ENCODE peak calls at places on chromosomes 11 and 22, in seven cellular contexts. One of them, this sample, is unnamed. For H3K36me3, the result is how much of the 10 kb centered on the place peaks cover.

GRCh38 chr11:115422013-115422697 is 82.1 kb downstream of the CADM1 start:
- DNase-seq in osteoblast: no peak
- DNase-seq in iPS DF 6.9: no peak
- DNase-seq in stomach: no peak
- DNase-seq in PC-3: no peak
- DNase-seq in pancreas: no peak
- DNase-seq in CD8-positive, alpha-beta memory T cell: no peak
- DNase-seq in this sample: no peak

GRCh38 chr11:5204787-5205186 is 4.3 kb upstream of the OR51V1 start:
- DNase-seq in CD8-positive, alpha-beta memory T cell: no peak
- DNase-seq in stomach: no peak
- DNase-seq in osteoblast: peak
- DNase-seq in iPS DF 6.9: peak
- DNase-seq in pancreas: no peak
- DNase-seq in PC-3: peak
- DNase-seq in this sample: no peak

GRCh38 chr11:87820026-87820425 is 355.2 kb downstream of the RAB38 start:
- DNase-seq in iPS DF 6.9: no peak
- DNase-seq in PC-3: peak
- DNase-seq in CD8-positive, alpha-beta memory T cell: no peak
- DNase-seq in osteoblast: peak
- DNase-seq in pancreas: no peak
- DNase-seq in stomach: no peak
- DNase-seq in this sample: no peak

GRCh38 chr22:29129644-29130201 is 56.9 kb downstream of the KREMEN1 start:
- DNase-seq in iPS DF 6.9: no peak
- DNase-seq in osteoblast: no peak
- DNase-seq in CD8-positive, alpha-beta memory T cell: no peak
- DNase-seq in stomach: no peak
- DNase-seq in PC-3: no peak
- DNase-seq in pancreas: no peak
- DNase-seq in this sample: peak

GRCh38 chr11:2998073-2998850 is 6.1 kb upstream of the NAP1L4 start:
- DNase-seq in pancreas: no peak
- DNase-seq in CD8-positive, alpha-beta memory T cell: no peak
- DNase-seq in iPS DF 6.9: no peak
- DNase-seq in osteoblast: no peak
- DNase-seq in stomach: peak
- DNase-seq in PC-3: no peak
- DNase-seq in this sample: no peak

GRCh38 chr11:60657880-60658279 is 41.5 kb upstream of the MS4A8 start:
- DNase-seq in pancreas: peak
- DNase-seq in CD8-positive, alpha-beta memory T cell: no peak
- DNase-seq in stomach: peak
- DNase-seq in osteoblast: no peak
- DNase-seq in iPS DF 6.9: no peak
- DNase-seq in PC-3: no peak
- DNase-seq in this sample: no peak

GRCh38 chr11:2526808-2527381 is 82.1 kb downstream of the KCNQ1 start:
- DNase-seq in iPS DF 6.9: no peak
- DNase-seq in pancreas: peak
- DNase-seq in CD8-positive, alpha-beta memory T cell: no peak
- DNase-seq in osteoblast: peak
- DNase-seq in stomach: peak
- DNase-seq in PC-3: no peak
- DNase-seq in this sample: peak

GRCh38 chr11:3958301-3958700 is 102.8 kb downstream of the STIM1 start:
- DNase-seq in CD8-positive, alpha-beta memory T cell: no peak
- DNase-seq in pancreas: no peak
- DNase-seq in osteoblast: peak
- DNase-seq in PC-3: no peak
- DNase-seq in iPS DF 6.9: no peak
- DNase-seq in stomach: no peak
- DNase-seq in this sample: no peak

GRCh38 chr11:44797886-44798683 is 71.3 kb downstream of the TSPAN18 start:
- DNase-seq in osteoblast: no peak
- DNase-seq in pancreas: no peak
- DNase-seq in PC-3: no peak
- DNase-seq in CD8-positive, alpha-beta memory T cell: no peak
- DNase-seq in stomach: no peak
- DNase-seq in iPS DF 6.9: peak
- DNase-seq in this sample: no peak

GRCh38 chr11:122440783-122441701 is 214.5 kb upstream of the UBASH3B start:
- DNase-seq in PC-3: no peak
- DNase-seq in CD8-positive, alpha-beta memory T cell: no peak
- DNase-seq in pancreas: peak
- DNase-seq in osteoblast: no peak
- DNase-seq in iPS DF 6.9: peak
- DNase-seq in stomach: no peak
- DNase-seq in this sample: peak

GRCh38 chr11:126716456-126717083 is 284.0 kb downstream of the KIRREL3 start:
- DNase-seq in osteoblast: no peak
- DNase-seq in CD8-positive, alpha-beta memory T cell: no peak
- DNase-seq in iPS DF 6.9: peak
- DNase-seq in stomach: peak
- DNase-seq in pancreas: no peak
- DNase-seq in PC-3: peak
- DNase-seq in this sample: no peak

GRCh38 chr11:126607776-126608625 is 252.5 kb downstream of the ST3GAL4 start:
- DNase-seq in iPS DF 6.9: no peak
- DNase-seq in CD8-positive, alpha-beta memory T cell: no peak
- DNase-seq in PC-3: no peak
- DNase-seq in stomach: no peak
- DNase-seq in osteoblast: no peak
- DNase-seq in pancreas: no peak
- DNase-seq in this sample: no peak

GRCh38 chr11:126414615-126415014 is 59.1 kb downstream of the ST3GAL4 start:
- DNase-seq in stomach: no peak
- DNase-seq in PC-3: peak
- DNase-seq in CD8-positive, alpha-beta memory T cell: no peak
- DNase-seq in pancreas: no peak
- DNase-seq in iPS DF 6.9: no peak
- DNase-seq in osteoblast: peak
- DNase-seq in this sample: no peak

GRCh38 chr22:19038728-19039447 is 83.3 kb downstream of the DGCR2 start:
- DNase-seq in osteoblast: peak
- DNase-seq in stomach: no peak
- DNase-seq in pancreas: peak
- DNase-seq in iPS DF 6.9: no peak
- DNase-seq in CD8-positive, alpha-beta memory T cell: no peak
- DNase-seq in PC-3: no peak
- DNase-seq in this sample: peak
- H3K36me3 ChIP-seq in osteoblast: under half
- H3K36me3 ChIP-seq in stomach: half or more
- H3K36me3 ChIP-seq in pancreas: half or more
- H3K36me3 ChIP-seq in iPS DF 6.9: under half
- H3K36me3 ChIP-seq in CD8-positive, alpha-beta memory T cell: under half
- H3K36me3 ChIP-seq in PC-3: under half
- H3K36me3 ChIP-seq in this sample: under half

DNA sequence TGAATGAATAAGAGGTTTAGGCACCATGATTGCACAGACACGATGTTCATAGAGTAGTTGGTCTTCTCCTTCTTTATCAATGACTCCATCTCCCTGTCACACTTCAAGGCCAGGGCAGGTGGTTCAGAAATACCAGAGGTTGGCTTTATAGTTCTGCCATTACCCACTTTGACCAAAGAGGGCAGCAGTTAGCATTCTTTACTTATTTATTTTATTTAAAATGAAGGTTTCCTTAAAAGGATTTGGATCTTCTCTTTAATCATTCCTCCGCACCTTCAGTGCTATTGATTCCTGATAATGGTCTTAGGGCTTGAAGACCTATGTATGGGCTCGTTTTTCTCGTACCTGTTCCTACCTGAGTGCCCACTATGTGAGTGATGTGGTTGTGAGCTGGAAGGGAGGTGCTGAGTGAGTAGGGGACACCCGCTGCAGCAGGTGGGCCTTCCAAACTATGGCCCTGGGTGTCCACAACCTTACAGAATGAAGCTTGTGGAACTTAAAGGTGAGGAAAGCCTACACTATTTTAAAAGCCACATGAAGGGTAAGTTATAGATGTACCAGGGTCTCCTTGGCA is 34.9 kb downstream of the TIMP3 start:
- DNase-seq in stomach: no peak
- DNase-seq in pancreas: no peak
- DNase-seq in iPS DF 6.9: no peak
- DNase-seq in PC-3: peak
- DNase-seq in CD8-positive, alpha-beta memory T cell: no peak
- DNase-seq in osteoblast: no peak
- DNase-seq in this sample: no peak
- H3K36me3 ChIP-seq in stomach: under half
- H3K36me3 ChIP-seq in pancreas: under half
- H3K36me3 ChIP-seq in iPS DF 6.9: under half
- H3K36me3 ChIP-seq in PC-3: under half
- H3K36me3 ChIP-seq in CD8-positive, alpha-beta memory T cell: under half
- H3K36me3 ChIP-seq in osteoblast: half or more
- H3K36me3 ChIP-seq in this sample: under half

GRCh38 chr22:30578481-30578880 is 4.0 kb upstream of the GAL3ST1 start:
- DNase-seq in pancreas: no peak
- DNase-seq in iPS DF 6.9: no peak
- DNase-seq in stomach: no peak
- DNase-seq in osteoblast: peak
- DNase-seq in PC-3: no peak
- DNase-seq in CD8-positive, alpha-beta memory T cell: no peak
- DNase-seq in this sample: no peak

GRCh38 chr22:30575011-30575671 is 676 bp upstream of the GAL3ST1 start:
- DNase-seq in PC-3: no peak
- DNase-seq in iPS DF 6.9: no peak
- DNase-seq in CD8-positive, alpha-beta memory T cell: no peak
- DNase-seq in osteoblast: peak
- DNase-seq in stomach: peak
- DNase-seq in pancreas: no peak
- DNase-seq in this sample: no peak

GRCh38 chr22:30573594-30574094 is 821 bp downstream of the GAL3ST1 start:
- DNase-seq in PC-3: peak
- DNase-seq in iPS DF 6.9: no peak
- DNase-seq in stomach: peak
- DNase-seq in osteoblast: peak
- DNase-seq in CD8-positive, alpha-beta memory T cell: no peak
- DNase-seq in pancreas: no peak
- DNase-seq in this sample: no peak

GRCh38 chr22:30574095-30574981 is at the start of gene GAL3ST1:
- DNase-seq in osteoblast: peak
- DNase-seq in CD8-positive, alpha-beta memory T cell: no peak
- DNase-seq in pancreas: no peak
- DNase-seq in iPS DF 6.9: no peak
- DNase-seq in stomach: peak
- DNase-seq in PC-3: no peak
- DNase-seq in this sample: no peak

GRCh38 chr22:30575859-30576258 is 1.4 kb upstream of the GAL3ST1 start:
- DNase-seq in CD8-positive, alpha-beta memory T cell: no peak
- DNase-seq in PC-3: no peak
- DNase-seq in iPS DF 6.9: no peak
- DNase-seq in osteoblast: peak
- DNase-seq in stomach: peak
- DNase-seq in pancreas: peak
- DNase-seq in this sample: no peak
- H3K36me3 ChIP-seq in CD8-positive, alpha-beta memory T cell: under half
- H3K36me3 ChIP-seq in PC-3: under half
- H3K36me3 ChIP-seq in iPS DF 6.9: under half
- H3K36me3 ChIP-seq in osteoblast: under half
- H3K36me3 ChIP-seq in stomach: half or more
- H3K36me3 ChIP-seq in pancreas: under half
- H3K36me3 ChIP-seq in this sample: under half

GRCh38 chr22:23704062-23704461 is 13.2 kb downstream of the RGL4 start:
- DNase-seq in osteoblast: no peak
- DNase-seq in iPS DF 6.9: no peak
- DNase-seq in PC-3: no peak
- DNase-seq in stomach: no peak
- DNase-seq in CD8-positive, alpha-beta memory T cell: no peak
- DNase-seq in pancreas: no peak
- DNase-seq in this sample: no peak
- H3K36me3 ChIP-seq in osteoblast: under half
- H3K36me3 ChIP-seq in iPS DF 6.9: under half
- H3K36me3 ChIP-seq in PC-3: under half
- H3K36me3 ChIP-seq in stomach: half or more
- H3K36me3 ChIP-seq in CD8-positive, alpha-beta memory T cell: half or more
- H3K36me3 ChIP-seq in pancreas: under half
- H3K36me3 ChIP-seq in this sample: under half

GRCh38 chr22:19440411-19441195 is 6.9 kb downstream of the C22orf39 start:
- DNase-seq in PC-3: no peak
- DNase-seq in iPS DF 6.9: no peak
- DNase-seq in CD8-positive, alpha-beta memory T cell: no peak
- DNase-seq in stomach: no peak
- DNase-seq in pancreas: no peak
- DNase-seq in osteoblast: no peak
- DNase-seq in this sample: peak
- H3K36me3 ChIP-seq in PC-3: under half
- H3K36me3 ChIP-seq in iPS DF 6.9: under half
- H3K36me3 ChIP-seq in CD8-positive, alpha-beta memory T cell: under half
- H3K36me3 ChIP-seq in stomach: half or more
- H3K36me3 ChIP-seq in pancreas: under half
- H3K36me3 ChIP-seq in osteoblast: under half
- H3K36me3 ChIP-seq in this sample: under half

GRCh38 chr11:117407016-117407415 is 79.4 kb downstream of the CEP164 start:
- DNase-seq in iPS DF 6.9: no peak
- DNase-seq in PC-3: no peak
- DNase-seq in pancreas: no peak
- DNase-seq in CD8-positive, alpha-beta memory T cell: no peak
- DNase-seq in osteoblast: peak
- DNase-seq in stomach: no peak
- DNase-seq in this sample: no peak
- H3K36me3 ChIP-seq in iPS DF 6.9: under half
- H3K36me3 ChIP-seq in PC-3: under half
- H3K36me3 ChIP-seq in pancreas: under half
- H3K36me3 ChIP-seq in CD8-positive, alpha-beta memory T cell: under half
- H3K36me3 ChIP-seq in osteoblast: half or more
- H3K36me3 ChIP-seq in stomach: half or more
- H3K36me3 ChIP-seq in this sample: under half

GRCh38 chr22:24039046-24039445 is 27.9 kb downstream of the CABIN1 start:
- DNase-seq in iPS DF 6.9: no peak
- DNase-seq in pancreas: no peak
- DNase-seq in PC-3: no peak
- DNase-seq in osteoblast: no peak
- DNase-seq in stomach: no peak
- DNase-seq in CD8-positive, alpha-beta memory T cell: no peak
- DNase-seq in this sample: no peak
- H3K36me3 ChIP-seq in iPS DF 6.9: under half
- H3K36me3 ChIP-seq in pancreas: under half
- H3K36me3 ChIP-seq in PC-3: under half
- H3K36me3 ChIP-seq in osteoblast: under half
- H3K36me3 ChIP-seq in stomach: half or more
- H3K36me3 ChIP-seq in CD8-positive, alpha-beta memory T cell: under half
- H3K36me3 ChIP-seq in this sample: under half

DNA sequence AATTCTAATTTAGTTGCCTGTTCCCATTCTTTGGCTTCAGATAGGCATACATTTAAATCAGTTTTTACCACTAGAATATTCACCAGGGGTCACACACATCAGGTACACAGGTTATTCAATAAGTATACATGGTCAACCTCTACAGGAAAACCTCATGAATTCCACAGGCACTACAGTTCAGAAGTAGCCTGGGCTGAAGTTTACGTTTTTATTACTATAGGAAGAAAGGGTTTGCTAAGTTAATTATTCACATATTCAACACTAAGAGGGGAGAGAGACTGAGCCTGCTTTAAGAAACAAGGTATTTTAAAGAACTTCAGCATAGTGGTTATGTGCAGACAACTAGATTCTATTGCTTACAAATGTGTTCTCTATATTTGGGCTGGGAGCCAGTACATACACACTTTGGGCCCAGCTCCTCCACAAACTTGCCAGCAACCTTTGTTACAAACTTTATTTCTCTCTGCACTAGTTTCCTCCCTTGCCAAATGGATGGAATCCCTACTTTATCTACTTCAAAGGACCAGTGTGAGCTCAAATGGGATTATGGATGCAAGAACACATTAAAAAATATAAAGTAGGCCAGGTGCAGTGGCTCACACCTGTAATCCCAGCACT is 31.8 kb downstream of the IL18BP start:
- DNase-seq in iPS DF 6.9: no peak
- DNase-seq in CD8-positive, alpha-beta memory T cell: no peak
- DNase-seq in PC-3: no peak
- DNase-seq in osteoblast: no peak
- DNase-seq in pancreas: no peak
- DNase-seq in stomach: no peak
- DNase-seq in this sample: no peak
- H3K36me3 ChIP-seq in iPS DF 6.9: under half
- H3K36me3 ChIP-seq in CD8-positive, alpha-beta memory T cell: under half
- H3K36me3 ChIP-seq in PC-3: under half
- H3K36me3 ChIP-seq in osteoblast: half or more
- H3K36me3 ChIP-seq in pancreas: under half
- H3K36me3 ChIP-seq in stomach: half or more
- H3K36me3 ChIP-seq in this sample: half or more

This sample was measured in right lobe of liver.